ENCODE peak calls at places on chromosomes 4 and X, in seven cellular contexts. One of them, this sample, is unnamed.

GRCh38 chr4:26863512-26863911 is 2.9 kb downstream of the STIM2 start:
- DNase-seq in H4: no peak
- DNase-seq in CD4-positive, CD25-positive, alpha-beta regulatory T cell: no peak
- DNase-seq in Calu3: no peak
- DNase-seq in NAMALWA: peak
- DNase-seq in foreskin keratinocyte: no peak
- DNase-seq in activated CD4-positive, alpha-beta T cell treated with anti-CD3 and anti-CD28 coated beads for 36 hours: no peak
- DNase-seq in this sample: no peak

GRCh38 chr4:71229477-71230257 is 109.2 kb upstream of the SLC4A4 start:
- DNase-seq in NAMALWA: peak
- DNase-seq in H4: peak
- DNase-seq in CD4-positive, CD25-positive, alpha-beta regulatory T cell: no peak
- DNase-seq in activated CD4-positive, alpha-beta T cell treated with anti-CD3 and anti-CD28 coated beads for 36 hours: peak
- DNase-seq in foreskin keratinocyte: peak
- DNase-seq in Calu3: peak
- DNase-seq in this sample: peak

GRCh38 chrX:37353646-37354045 is 4.5 kb downstream of the PRRG1 start:
- DNase-seq in Calu3: no peak
- DNase-seq in CD4-positive, CD25-positive, alpha-beta regulatory T cell: no peak
- DNase-seq in H4: no peak
- DNase-seq in foreskin keratinocyte: no peak
- DNase-seq in NAMALWA: no peak
- DNase-seq in activated CD4-positive, alpha-beta T cell treated with anti-CD3 and anti-CD28 coated beads for 36 hours: no peak
- DNase-seq in this sample: peak

GRCh38 chr4:174697164-174697563 is 131.9 kb downstream of the GLRA3 start:
- DNase-seq in foreskin keratinocyte: no peak
- DNase-seq in CD4-positive, CD25-positive, alpha-beta regulatory T cell: no peak
- DNase-seq in H4: no peak
- DNase-seq in activated CD4-positive, alpha-beta T cell treated with anti-CD3 and anti-CD28 coated beads for 36 hours: no peak
- DNase-seq in Calu3: no peak
- DNase-seq in NAMALWA: no peak
- DNase-seq in this sample: no peak

GRCh38 chrX:29275928-29276327 is 688.7 kb downstream of the IL1RAPL1 start:
- DNase-seq in foreskin keratinocyte: no peak
- DNase-seq in activated CD4-positive, alpha-beta T cell treated with anti-CD3 and anti-CD28 coated beads for 36 hours: no peak
- DNase-seq in Calu3: no peak
- DNase-seq in H4: no peak
- DNase-seq in CD4-positive, CD25-positive, alpha-beta regulatory T cell: no peak
- DNase-seq in NAMALWA: no peak
- DNase-seq in this sample: no peak

GRCh38 chr4:68797618-68798017 is 18.2 kb upstream of the UGT2B10 start:
- DNase-seq in foreskin keratinocyte: no peak
- DNase-seq in NAMALWA: no peak
- DNase-seq in Calu3: no peak
- DNase-seq in H4: no peak
- DNase-seq in CD4-positive, CD25-positive, alpha-beta regulatory T cell: no peak
- DNase-seq in activated CD4-positive, alpha-beta T cell treated with anti-CD3 and anti-CD28 coated beads for 36 hours: no peak
- DNase-seq in this sample: no peak

GRCh38 chr4:39786838-39787237 is 88.9 kb downstream of the UBE2K start:
- DNase-seq in Calu3: no peak
- DNase-seq in H4: no peak
- DNase-seq in CD4-positive, CD25-positive, alpha-beta regulatory T cell: no peak
- DNase-seq in activated CD4-positive, alpha-beta T cell treated with anti-CD3 and anti-CD28 coated beads for 36 hours: no peak
- DNase-seq in NAMALWA: no peak
- DNase-seq in foreskin keratinocyte: no peak
- DNase-seq in this sample: no peak

GRCh38 chr4:36399762-36400353 is 118.4 kb downstream of the DTHD1 start:
- DNase-seq in CD4-positive, CD25-positive, alpha-beta regulatory T cell: peak
- DNase-seq in Calu3: peak
- DNase-seq in NAMALWA: peak
- DNase-seq in H4: no peak
- DNase-seq in foreskin keratinocyte: peak
- DNase-seq in activated CD4-positive, alpha-beta T cell treated with anti-CD3 and anti-CD28 coated beads for 36 hours: peak
- DNase-seq in this sample: peak

GRCh38 chr4:123319639-123320038 is 77.0 kb upstream of the SPRY1 start:
- DNase-seq in activated CD4-positive, alpha-beta T cell treated with anti-CD3 and anti-CD28 coated beads for 36 hours: no peak
- DNase-seq in H4: no peak
- DNase-seq in foreskin keratinocyte: no peak
- DNase-seq in CD4-positive, CD25-positive, alpha-beta regulatory T cell: no peak
- DNase-seq in Calu3: no peak
- DNase-seq in NAMALWA: no peak
- DNase-seq in this sample: no peak

GRCh38 chr4:158255727-158256324 is 45.5 kb downstream of the TMEM144 start:
- DNase-seq in Calu3: peak
- DNase-seq in activated CD4-positive, alpha-beta T cell treated with anti-CD3 and anti-CD28 coated beads for 36 hours: no peak
- DNase-seq in H4: peak
- DNase-seq in NAMALWA: peak
- DNase-seq in CD4-positive, CD25-positive, alpha-beta regulatory T cell: no peak
- DNase-seq in foreskin keratinocyte: peak
- DNase-seq in this sample: no peak

GRCh38 chr4:151652841-151653547 is 107.8 kb downstream of the GATB start:
- DNase-seq in H4: no peak
- DNase-seq in activated CD4-positive, alpha-beta T cell treated with anti-CD3 and anti-CD28 coated beads for 36 hours: no peak
- DNase-seq in foreskin keratinocyte: no peak
- DNase-seq in CD4-positive, CD25-positive, alpha-beta regulatory T cell: no peak
- DNase-seq in NAMALWA: no peak
- DNase-seq in Calu3: no peak
- DNase-seq in this sample: no peak

GRCh38 chr4:109462297-109462696 is 28.7 kb downstream of the SEC24B start:
- DNase-seq in H4: no peak
- DNase-seq in NAMALWA: peak
- DNase-seq in Calu3: no peak
- DNase-seq in activated CD4-positive, alpha-beta T cell treated with anti-CD3 and anti-CD28 coated beads for 36 hours: no peak
- DNase-seq in CD4-positive, CD25-positive, alpha-beta regulatory T cell: no peak
- DNase-seq in foreskin keratinocyte: no peak
- DNase-seq in this sample: no peak